ENCODE peak calls at places on chromosomes 5 and 9, in eight cellular contexts. Q is neural progenitor cell, V is A549, Z is GM12865, F is astrocyte of the cerebellum, M is epithelial cell of esophagus, O is fibroblast of lung, Y is PC-3. L is an unnamed sample.

GRCh38 chr5:141101059-141101458 is 786 bp downstream of the PCDHB3 start:
- DNase-seq in Q (no peak), V (no peak), Z (no peak), F (no peak), M (no peak), O (no peak), Y (no peak), L (no peak)

GRCh38 chr9:130128251-130128650 is 44.0 kb upstream of the NCS1 start:
- DNase-seq in Q (no peak), V (no peak), Z (peak; percentile 84), F (no peak), M (no peak), O (no peak), Y (no peak), L (no peak)

GRCh38 chr5:132050661-132051371 is 9.6 kb upstream of the IL3 start:
- DNase-seq in Q (no peak), V (no peak), Z (no peak), F (no peak), M (no peak), O (no peak), Y (no peak), L (no peak)

GRCh38 chr9:2367970-2368369 is 253.6 kb upstream of the VLDLR start:
- DNase-seq in Q (no peak), V (no peak), Z (peak; percentile 10), F (no peak), M (no peak), O (no peak), Y (no peak), L (no peak)

GRCh38 chr5:73433982-73434342 is 14.6 kb downstream of the FOXD1 start:
- DNase-seq in Q (no peak), V (no peak), Z (no peak), F (no peak), M (no peak), O (peak; percentile 68), Y (no peak), L (no peak)

GRCh38 chr5:154478224-154478565 is at the start of gene HAND1:
- DNase-seq in Q (peak; percentile 92), V (peak; percentile 95), Z (no peak), F (no peak), M (peak; percentile 49), O (no peak), Y (no peak), L (peak; percentile 35)

GRCh38 chr5:6404129-6404528 is 25.8 kb upstream of the MED10 start:
- DNase-seq in Q (no peak), V (no peak), Z (peak; percentile 31), F (no peak), M (no peak), O (peak; percentile 40), Y (no peak), L (no peak)

GRCh38 chr5:171272996-171273970 is 35.8 kb upstream of the TLX3 start:
- DNase-seq in Q (peak; percentile 58), V (no peak), Z (peak; percentile 47), F (no peak), M (peak; percentile 55), O (peak; percentile 31), Y (peak; percentile 60), L (peak; percentile 41)

GRCh38 chr5:143977891-143978448 is 166.0 kb downstream of the HMHB1 start:
- DNase-seq in Q (no peak), V (no peak), Z (no peak), F (no peak), M (peak; percentile 95), O (peak; percentile 54), Y (peak; percentile 94), L (peak; percentile 97)

GRCh38 chr5:59109383-59109782 is 526.5 kb downstream of the RAB3C start:
- DNase-seq in Q (no peak), V (no peak), Z (no peak), F (no peak), M (no peak), O (no peak), Y (no peak), L (no peak)

GRCh38 chr9:14831661-14832060 is 78.6 kb downstream of the FREM1 start:
- DNase-seq in Q (no peak), V (no peak), Z (no peak), F (no peak), M (no peak), O (no peak), Y (no peak), L (no peak)

GRCh38 chr5:657570-657969 is 35.6 kb downstream of the TPPP start:
- DNase-seq in Q (no peak), V (peak; percentile 23), Z (no peak), F (peak; percentile 74), M (peak; percentile 41), O (peak; percentile 95), Y (peak; percentile 89), L (peak; percentile 49)

GRCh38 chr5:38455797-38456330 is 100.6 kb downstream of the LIFR start:
- DNase-seq in Q (no peak), V (no peak), Z (no peak), F (no peak), M (no peak), O (no peak), Y (no peak), L (no peak)

DNA sequence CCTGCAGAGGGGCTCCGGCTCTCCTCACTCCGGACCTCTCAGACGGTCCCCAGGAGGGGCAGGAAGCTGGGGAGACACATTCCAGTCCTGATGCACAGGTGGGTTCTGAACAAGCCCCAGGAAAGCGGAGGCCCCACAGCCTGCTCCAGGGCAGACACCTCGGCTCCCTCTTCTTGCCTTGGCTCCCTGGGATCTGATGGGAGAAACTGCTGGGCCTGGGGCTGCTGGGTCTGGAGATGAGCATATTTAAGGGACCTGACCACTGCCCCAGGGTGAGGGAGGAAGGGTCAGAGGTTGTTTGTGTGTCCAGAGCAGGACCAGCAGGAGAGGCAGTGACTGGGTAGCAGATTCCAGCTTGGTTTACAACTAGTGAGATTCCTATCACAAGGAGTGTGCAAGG is 1.2 kb downstream of the CORO2A start:
- DNase-seq in Q (no peak), V (no peak), Z (no peak), F (no peak), M (no peak), O (no peak), Y (no peak), L (no peak)
- H3K4me3 ChIP-seq in Q (no peak overlapping the region), V (no peak overlapping the region), Z (no peak overlapping the region), F (no peak overlapping the region), M (peak overlapping the region; percentile 67), O (no peak overlapping the region), Y (no peak overlapping the region), L (peak overlapping the region; percentile 82)

DNA sequence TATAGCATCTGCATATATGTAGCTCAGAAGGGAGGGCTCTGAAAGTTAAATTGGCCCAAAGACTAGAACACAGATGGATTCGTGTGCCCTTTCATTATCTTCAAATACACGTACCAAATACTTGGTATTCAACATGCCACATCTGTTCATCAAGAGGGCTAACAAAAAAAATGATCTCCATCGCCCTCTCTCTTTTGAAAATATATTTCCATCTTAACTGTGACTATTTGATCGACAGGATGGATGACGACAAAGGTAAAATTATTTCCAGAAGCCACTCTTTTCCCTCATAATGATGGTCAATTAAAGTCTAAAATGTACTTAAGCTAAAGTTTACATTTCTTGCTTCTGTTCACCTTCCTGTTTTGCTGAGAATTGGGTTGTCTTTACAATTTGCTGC is 77.0 kb downstream of the SEMA6A start:
- DNase-seq in Q (no peak), V (no peak), Z (no peak), F (no peak), M (no peak), O (no peak), Y (no peak), L (no peak)
- TF ChIP-seq CTCF in Q (no peak), V (no peak), Z (no peak), F (no peak), M (no peak), O (no peak), Y (peak; percentile 28), L (no peak)

GRCh38 chr9:93112864-93113389 is 16.9 kb downstream of the CARD19 start:
- DNase-seq in Q (no peak), V (no peak), Z (no peak), F (no peak), M (no peak), O (no peak), Y (no peak), L (no peak)

GRCh38 chr9:93115486-93115885 is 18.6 kb downstream of the NINJ1 start:
- DNase-seq in Q (no peak), V (no peak), Z (no peak), F (no peak), M (no peak), O (no peak), Y (no peak), L (no peak)

GRCh38 chr9:93116049-93116961 is 17.7 kb downstream of the NINJ1 start:
- DNase-seq in Q (no peak), V (no peak), Z (no peak), F (no peak), M (no peak), O (peak; percentile 40), Y (no peak), L (peak; percentile 47)

GRCh38 chr9:93114984-93115335 is 18.9 kb downstream of the CARD19 start:
- DNase-seq in Q (no peak), V (no peak), Z (no peak), F (no peak), M (no peak), O (no peak), Y (no peak), L (no peak)

GRCh38 chr9:93114169-93114983 is 18.4 kb downstream of the CARD19 start:
- DNase-seq in Q (no peak), V (no peak), Z (no peak), F (no peak), M (no peak), O (no peak), Y (no peak), L (no peak)
- H3K4me3 ChIP-seq in Q (no peak overlapping the region), V (no peak overlapping the region), Z (no peak overlapping the region), F (no peak overlapping the region), M (no peak overlapping the region), O (no peak overlapping the region), Y (no peak overlapping the region), L (no peak overlapping the region)

GRCh38 chr5:1673042-1673674 is 126.5 kb downstream of the MRPL36 start:
- DNase-seq in Q (no peak), V (no peak), Z (no peak), F (no peak), M (no peak), O (no peak), Y (no peak), L (peak; percentile 18)

GRCh38 chr5:1670342-1670741 is 129.3 kb downstream of the MRPL36 start:
- DNase-seq in Q (no peak), V (no peak), Z (no peak), F (no peak), M (peak; percentile 48), O (peak; percentile 32), Y (no peak), L (peak; percentile 72)

GRCh38 chr5:1669276-1670155 is 130.1 kb downstream of the MRPL36 start:
- DNase-seq in Q (no peak), V (no peak), Z (no peak), F (no peak), M (no peak), O (no peak), Y (no peak), L (no peak)

GRCh38 chr5:1671351-1671750 is 128.3 kb downstream of the MRPL36 start:
- DNase-seq in Q (no peak), V (no peak), Z (no peak), F (no peak), M (no peak), O (no peak), Y (no peak), L (no peak)

DNA sequence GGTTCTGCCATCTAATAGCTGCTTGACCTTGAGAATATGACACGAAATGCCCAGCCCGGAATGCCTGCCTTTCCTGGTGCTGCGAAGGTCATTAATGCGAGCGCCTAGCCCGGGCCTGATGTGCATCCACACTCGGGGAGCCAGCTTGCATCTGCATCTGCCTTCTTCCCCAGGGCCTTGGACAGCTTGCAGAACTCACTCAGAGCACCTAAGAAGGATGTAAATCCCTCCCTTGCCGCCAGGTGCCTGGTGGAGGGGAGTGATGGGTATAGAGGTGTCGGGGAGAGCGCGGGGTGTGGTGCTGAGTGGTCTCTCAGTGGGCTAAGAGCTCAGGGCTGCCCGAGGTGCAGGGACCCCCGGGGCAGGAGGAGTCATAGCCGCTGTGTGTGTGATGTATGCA is 127.2 kb downstream of the MRPL36 start:
- DNase-seq in Q (no peak), V (no peak), Z (no peak), F (no peak), M (no peak), O (no peak), Y (no peak), L (no peak)
- TF ChIP-seq CTCF in Q (peak; percentile 11), V (no peak), Z (no peak), F (no peak), M (no peak), O (no peak), Y (peak; percentile 16), L (no peak)

L was measured in bronchial epithelial cell.